ENCODE peak calls at places on chromosomes 16 and 17, in five cellular contexts. B is BJ, Q is HEK293T, D is cardiac muscle cell, J is amygdala. R is an unnamed sample.

GRCh38 chr17:7191571-7192270 is 12.6 kb upstream of the ASGR1 start:
- DNase-seq in B (no peak), J (peak), D (peak), Q (peak), R (peak)

GRCh38 chr17:64146418-64147109 is 16.6 kb upstream of the ERN1 start:
- DNase-seq in D (peak), Q (no peak), B (no peak), J (peak), R (no peak)

GRCh38 chr17:82528484-82529265 is 9.1 kb downstream of the FOXK2 start:
- DNase-seq in B (no peak), J (peak), Q (no peak), D (no peak), R (no peak)

GRCh38 chr16:75138233-75138632 is 10.1 kb upstream of the ZFP1 start:
- DNase-seq in B (no peak), D (no peak), J (no peak), Q (no peak), R (no peak)

GRCh38 chr17:66169839-66170238 is 22.1 kb downstream of the CEP112 start:
- DNase-seq in Q (no peak), J (no peak), D (no peak), B (no peak), R (no peak)

GRCh38 chr17:75547091-75547490 is 21.6 kb downstream of the LLGL2 start:
- DNase-seq in D (no peak), B (no peak), Q (no peak), J (no peak), R (no peak)

GRCh38 chr16:83453977-83454376 is 353.8 kb upstream of the HSBP1 start:
- DNase-seq in J (no peak), B (no peak), Q (no peak), D (no peak), R (no peak)

GRCh38 chr16:57883953-57884654 is 81.8 kb upstream of the KIFC3 start:
- DNase-seq in B (no peak), D (no peak), J (no peak), Q (no peak), R (no peak)

GRCh38 chr16:74842413-74842812 is 67.8 kb upstream of the FA2H start:
- DNase-seq in D (no peak), B (no peak), J (no peak), Q (no peak), R (no peak)

GRCh38 chr16:57797526-57798266 is 4.6 kb downstream of the KIFC3 start:
- DNase-seq in J (no peak), D (peak), Q (no peak), B (no peak), R (peak)

GRCh38 chr17:43019418-43019817 is 2.8 kb downstream of the VAT1 start:
- DNase-seq in J (no peak), B (no peak), D (peak), Q (no peak), R (peak)

GRCh38 chr17:30363715-30364202 is 15.0 kb upstream of the CPD start:
- DNase-seq in J (no peak), B (peak), D (no peak), Q (no peak), R (no peak)

GRCh38 chr17:80892019-80892855 is 99.4 kb upstream of the CHMP6 start:
- DNase-seq in D (peak), J (peak), Q (peak), B (peak), R (peak)

GRCh38 chr16:57244463-57244766 is 644 bp upstream of the ARL2BP start:
- DNase-seq in J (no peak), B (no peak), Q (no peak), D (no peak), R (no peak)

GRCh38 chr16:87702325-87702811 is 63.4 kb downstream of the KLHDC4 start:
- DNase-seq in Q (peak), D (peak), J (no peak), B (no peak), R (peak)

GRCh38 chr17:59300941-59301340 is 30.5 kb upstream of the YPEL2 start:
- DNase-seq in B (no peak), Q (no peak), D (no peak), J (no peak), R (no peak)

GRCh38 chr16:212999-213398 is 16.2 kb downstream of the LUC7L start:
- DNase-seq in B (no peak), Q (no peak), D (no peak), J (no peak), R (no peak)

GRCh38 chr17:67718325-67718941 is 697 bp downstream of the NOL11 start:
- DNase-seq in B (no peak), D (no peak), Q (peak), J (no peak), R (peak)

GRCh38 chr16:66057056-66057455 is 309.4 kb upstream of the CDH5 start:
- DNase-seq in J (no peak), Q (no peak), B (no peak), D (no peak), R (no peak)

GRCh38 chr16:68985855-68986254 is 119.6 kb upstream of the HAS3 start:
- DNase-seq in J (no peak), Q (no peak), B (no peak), D (no peak), R (peak)

GRCh38 chr17:73434154-73434553 is 122.4 kb upstream of the CDC42EP4 start:
- DNase-seq in D (no peak), Q (no peak), B (no peak), J (no peak), R (no peak)

GRCh38 chr17:81392909-81393654 is 2.2 kb upstream of the BAHCC1 start:
- DNase-seq in B (no peak), Q (no peak), J (peak), D (no peak), R (peak)

GRCh38 chr16:13095061-13095460 is 193.7 kb downstream of the SHISA9 start:
- DNase-seq in J (no peak), Q (no peak), B (no peak), D (no peak), R (no peak)

GRCh38 chr16:65781363-65781762 is 585.1 kb upstream of the CDH5 start:
- DNase-seq in B (no peak), D (no peak), Q (no peak), J (no peak), R (no peak)

GRCh38 chr17:63452091-63452978 is 6.2 kb upstream of the CYB561 start:
- DNase-seq in B (no peak), J (no peak), D (no peak), Q (no peak), R (no peak)

GRCh38 chr16:81645303-81645702 is 133.8 kb upstream of the PLCG2 start:
- DNase-seq in Q (no peak), B (peak), J (peak), D (peak), R (no peak)